ENCODE peak calls at places on chromosomes 16 and 17, in seven cellular contexts. S is glutamatergic neuron, W is LHCN-M2, C is cardiac muscle cell, J is NCI-H146, I is NCI-H1694, A is fibroblast of mammary gland. U is an unnamed sample.

GRCh38 chr16:8551388-8552332 is 38.7 kb downstream of the TMEM114 start:
- DNase-seq in J (no peak), W (no peak), A (no peak), C (no peak), I (no peak), S (no peak), U (no peak)

GRCh38 chr17:958712-959451 is 20.7 kb downstream of the NXN start:
- DNase-seq in C (no peak), W (no peak), J (no peak), A (no peak), I (no peak), S (no peak), U (no peak)

GRCh38 chr16:88073201-88073721 is 122.0 kb downstream of the BANP start:
- DNase-seq in J (no peak), C (no peak), I (no peak), S (peak), A (no peak), W (no peak), U (no peak)

GRCh38 chr16:84897911-84898377 is 78.2 kb downstream of the CRISPLD2 start:
- DNase-seq in C (no peak), W (no peak), I (no peak), S (no peak), J (no peak), A (no peak), U (no peak)

GRCh38 chr16:87824016-87824990 is 45.0 kb downstream of the SLC7A5 start:
- DNase-seq in S (no peak), C (no peak), W (no peak), J (no peak), I (no peak), A (no peak), U (no peak)

GRCh38 chr17:7884581-7885356 is 3.8 kb upstream of the CHD3 start:
- DNase-seq in A (no peak), J (peak), S (peak), C (peak), W (no peak), I (no peak), U (peak)

GRCh38 chr16:66007717-66008116 is 358.8 kb upstream of the CDH5 start:
- DNase-seq in S (no peak), A (peak), J (no peak), W (peak), C (peak), I (no peak), U (no peak)

GRCh38 chr17:47718634-47719405 is 14.2 kb upstream of the TBX21 start:
- DNase-seq in C (no peak), I (no peak), W (no peak), A (no peak), J (no peak), S (no peak), U (no peak)

GRCh38 chr16:67563708-67564468 is 1.6 kb downstream of the CTCF start:
- DNase-seq in J (peak), S (no peak), W (peak), I (peak), A (peak), C (peak), U (no peak)

GRCh38 chr17:73318861-73319260 is 7.1 kb upstream of the CDC42EP4 start:
- DNase-seq in S (no peak), W (no peak), C (no peak), J (no peak), A (no peak), I (no peak), U (peak)

GRCh38 chr16:53912155-53912554 is 208.2 kb downstream of the FTO start:
- DNase-seq in C (no peak), W (no peak), A (no peak), J (no peak), S (no peak), I (no peak), U (no peak)

GRCh38 chr16:75244844-75245758 is 6.3 kb downstream of the BCAR1 start:
- DNase-seq in S (no peak), J (no peak), W (peak), A (peak), C (peak), I (no peak), U (peak)

GRCh38 chr16:10678655-10679054 is 16.1 kb downstream of the TEKT5 start:
- DNase-seq in C (no peak), W (peak), A (no peak), I (no peak), J (no peak), S (no peak), U (no peak)

GRCh38 chr17:6711081-6711674 is 2.0 kb downstream of the SLC13A5 start:
- DNase-seq in S (no peak), A (no peak), I (no peak), J (no peak), C (no peak), W (no peak), U (no peak)

GRCh38 chr16:88798772-88799455 is 4.7 kb upstream of the CDT1 start:
- DNase-seq in J (no peak), S (no peak), C (no peak), A (no peak), I (peak), W (peak), U (peak)

GRCh38 chr17:55271958-55272710 is 7.4 kb downstream of the HLF start:
- DNase-seq in A (no peak), I (no peak), S (no peak), W (no peak), C (no peak), J (no peak), U (no peak)

GRCh38 chr17:33914120-33914519 is 341.0 kb upstream of the CCL2 start:
- DNase-seq in I (no peak), W (no peak), C (no peak), S (no peak), J (no peak), A (no peak), U (no peak)

GRCh38 chr17:1709971-1710806 is at the start of gene TLCD2:
- DNase-seq in J (peak), W (peak), A (peak), C (peak), S (peak), I (no peak), U (peak)

GRCh38 chr17:81429353-81429774 is 34.1 kb downstream of the BAHCC1 start:
- DNase-seq in A (peak), C (peak), I (peak), W (peak), S (no peak), J (no peak), U (no peak)

GRCh38 chr17:35117984-35118383 is 1.7 kb downstream of the RAD51D start:
- DNase-seq in W (peak), I (no peak), S (no peak), A (peak), C (peak), J (no peak), U (no peak)

GRCh38 chr17:5499790-5500189 is 13.4 kb downstream of the MIS12 start:
- DNase-seq in I (no peak), A (no peak), C (no peak), W (no peak), S (peak), J (no peak), U (peak)

GRCh38 chr16:10338426-10338825 is 47.4 kb upstream of the ATF7IP2 start:
- DNase-seq in C (peak), W (no peak), S (no peak), A (no peak), I (no peak), J (no peak), U (no peak)

GRCh38 chr17:27293359-27293897 is 486 bp upstream of the WSB1 start:
- DNase-seq in W (no peak), I (no peak), A (no peak), J (peak), S (no peak), C (no peak), U (no peak)

GRCh38 chr16:65446441-65446840 is 324.6 kb upstream of the CDH11 start:
- DNase-seq in J (no peak), S (no peak), I (no peak), A (no peak), W (no peak), C (no peak), U (no peak)